ENCODE peak calls at places on chromosomes 12 and 14, in ten cellular contexts. A is NCI-H510A treated with DMSO at 0.1 percent for 48 hours; Y is iPS-NIHi11; M is COR-L47; D is KG1; K is T-cell; O is stimulated activated CD4-positive, alpha-beta T cell treated with anti-CD3 and anti-CD28 coated beads, Interleukin-2, amount 100 ng/mL, for 48 hours; J is neural progenitor cell; S is stimulated activated CD8-positive, alpha-beta memory T cell treated with anti-CD3 and anti-CD28 coated beads, Interleukin-15, amount 100 ng/mL, for 24 hours; W is A673. I is an unnamed sample.

GRCh38 chr12:131444220-131445164 is 266.4 kb upstream of the SFSWAP start:
- DNase-seq in O (no peak), M (no peak), K (no peak), W (no peak), A (no peak), J (no peak), D (no peak), Y (no peak), S (no peak), I (no peak)

GRCh38 chr14:94591871-94592270 is 10.6 kb downstream of the SERPINA5 start:
- DNase-seq in M (no peak), D (no peak), K (no peak), Y (no peak), W (no peak), J (no peak), O (no peak), A (no peak), S (no peak), I (no peak)

GRCh38 chr12:1812650-1813302 is 7.6 kb upstream of the LRTM2 start:
- DNase-seq in M (no peak), K (no peak), Y (no peak), S (no peak), O (no peak), J (no peak), D (peak; percentile 63), W (no peak), A (no peak), I (no peak)

GRCh38 chr12:46208370-46208769 is 60.5 kb downstream of the SLC38A1 start:
- DNase-seq in Y (no peak), O (no peak), K (no peak), J (no peak), M (no peak), W (no peak), D (no peak), S (no peak), A (peak; percentile 28), I (no peak)

GRCh38 chr12:113855998-113856397 is 110.1 kb downstream of the RBM19 start:
- DNase-seq in D (no peak), W (no peak), O (no peak), K (no peak), J (no peak), Y (no peak), S (no peak), M (no peak), A (peak; percentile 38), I (no peak)

GRCh38 chr12:13692332-13692731 is 289.1 kb downstream of the GRIN2B start:
- DNase-seq in J (no peak), W (no peak), K (no peak), O (no peak), A (no peak), Y (no peak), M (no peak), D (no peak), S (no peak), I (no peak)

GRCh38 chr14:54348001-54348611 is 48.7 kb upstream of the CDKN3 start:
- DNase-seq in K (no peak), M (peak; percentile 73), O (no peak), D (peak; percentile 13), J (peak; percentile 86), A (peak; percentile 75), Y (peak; percentile 67), W (peak; percentile 77), S (no peak), I (no peak)

GRCh38 chr12:126492181-126492580 is 1426.9 kb downstream of the AACS start:
- DNase-seq in D (no peak), K (no peak), A (no peak), J (no peak), S (no peak), W (no peak), O (no peak), Y (no peak), M (no peak), I (no peak)

GRCh38 chr14:97458302-97459137 is 661.3 kb downstream of the VRK1 start:
- DNase-seq in M (no peak), J (peak; percentile 57), A (no peak), Y (peak; percentile 75), O (peak; percentile 66), K (peak; percentile 80), D (no peak), S (peak; percentile 41), W (peak; percentile 95), I (peak; percentile 64)

GRCh38 chr12:113577464-113578121 is 105.9 kb upstream of the LHX5 start:
- DNase-seq in Y (peak; percentile 38), D (no peak), S (no peak), M (no peak), K (no peak), A (no peak), O (no peak), W (no peak), J (no peak), I (no peak)

GRCh38 chr12:26369588-26369987 is 174.2 kb downstream of the SSPN start:
- DNase-seq in A (no peak), W (peak; percentile 41), M (no peak), D (no peak), Y (peak; percentile 12), O (no peak), S (no peak), J (peak; percentile 63), K (no peak), I (no peak)

GRCh38 chr12:81644503-81644902 is 114.6 kb downstream of the PPFIA2 start:
- DNase-seq in A (peak; percentile 83), O (no peak), W (peak; percentile 65), Y (peak; percentile 25), M (peak; percentile 45), S (no peak), J (peak; percentile 47), D (no peak), K (no peak), I (no peak)

GRCh38 chr14:39433452-39433813 is 1.2 kb upstream of the FBXO33 start:
- DNase-seq in D (no peak), W (no peak), Y (no peak), O (no peak), A (no peak), J (no peak), M (no peak), S (no peak), K (no peak), I (no peak)

GRCh38 chr14:36996133-36996856 is 176.1 kb downstream of the SLC25A21 start:
- DNase-seq in S (no peak), D (no peak), Y (no peak), K (no peak), A (no peak), J (no peak), O (no peak), W (no peak), M (no peak), I (no peak)

GRCh38 chr12:5593056-5593455 is 161.1 kb downstream of the NTF3 start:
- DNase-seq in J (no peak), W (no peak), O (no peak), D (no peak), Y (no peak), S (no peak), A (no peak), M (no peak), K (no peak), I (no peak)

GRCh38 chr14:52076334-52076733 is 7.5 kb upstream of the NID2 start:
- DNase-seq in J (no peak), W (no peak), D (no peak), A (no peak), Y (no peak), O (no peak), S (no peak), M (no peak), K (no peak), I (no peak)

GRCh38 chr12:22082190-22082701 is 36.2 kb downstream of the CMAS start:
- DNase-seq in W (no peak), S (no peak), Y (no peak), K (no peak), A (no peak), D (no peak), J (peak; percentile 11), O (no peak), M (no peak), I (no peak)

GRCh38 chr12:123187637-123188036 is 36.7 kb upstream of the PITPNM2 start:
- DNase-seq in S (no peak), M (no peak), K (no peak), A (no peak), O (no peak), J (no peak), D (no peak), Y (no peak), W (no peak), I (no peak)

GRCh38 chr14:45526715-45527549 is 273.9 kb upstream of the MIS18BP1 start:
- DNase-seq in D (peak; percentile 3), M (peak; percentile 49), S (no peak), W (peak; percentile 67), A (no peak), Y (peak; percentile 77), O (no peak), K (no peak), J (peak; percentile 81), I (no peak)

GRCh38 chr14:33432407-33433023 is 493.8 kb downstream of the NPAS3 start:
- DNase-seq in M (peak; percentile 54), S (no peak), K (no peak), A (peak; percentile 54), D (peak; percentile 6), Y (no peak), W (peak; percentile 69), J (peak; percentile 8), O (no peak), I (no peak)

GRCh38 chr12:52606581-52607241 is 5.4 kb upstream of the KRT72 start:
- DNase-seq in W (no peak), J (no peak), K (no peak), O (no peak), D (no peak), Y (no peak), A (no peak), S (no peak), M (no peak), I (no peak)

GRCh38 chr12:9750276-9751203 is 10.2 kb downstream of the CD69 start:
- DNase-seq in S (no peak), J (peak; percentile 79), K (peak; percentile 44), M (no peak), W (peak; percentile 81), Y (peak; percentile 81), O (no peak), D (peak; percentile 53), A (peak; percentile 87), I (no peak)

GRCh38 chr14:94177806-94178205 is 3.7 kb downstream of the PPP4R4 start:
- DNase-seq in O (no peak), Y (no peak), W (no peak), S (no peak), J (peak; percentile 51), K (no peak), A (no peak), D (no peak), M (no peak), I (no peak)

GRCh38 chr14:90305176-90305601 is 26.6 kb downstream of the NRDE2 start:
- DNase-seq in D (no peak), K (no peak), J (no peak), Y (no peak), M (no peak), W (no peak), A (no peak), S (no peak), O (no peak), I (no peak)

GRCh38 chr14:44053422-44053821 is 453.7 kb downstream of the FSCB start:
- DNase-seq in W (no peak), A (no peak), Y (no peak), J (no peak), O (no peak), M (no peak), S (no peak), K (no peak), D (no peak), I (no peak)

GRCh38 chr14:68800361-68800760 is 7.5 kb upstream of the ZFP36L1 start:
- DNase-seq in A (no peak), Y (no peak), K (no peak), J (no peak), D (no peak), S (no peak), W (no peak), M (no peak), O (no peak), I (no peak)

GRCh38 chr12:110885152-110885840 is 35.1 kb downstream of the MYL2 start:
- DNase-seq in D (no peak), O (no peak), W (no peak), S (no peak), J (peak; percentile 50), K (no peak), A (no peak), M (no peak), Y (no peak), I (no peak)

GRCh38 chr14:43795600-43796228 is 711.4 kb downstream of the FSCB start:
- DNase-seq in Y (no peak), D (no peak), W (peak; percentile 53), A (peak; percentile 24), K (no peak), O (no peak), J (no peak), M (no peak), S (no peak), I (no peak)